ENCODE peak calls at places on chromosomes 13 and 19, in nine cellular contexts. M, S, U, J, I, Y, H, F and A are unnamed samples.

GRCh38 chr13:51004111-51004865 is 94.7 kb downstream of the RNASEH2B start:
- DNase-seq in M (no peak), S (no peak), U (no peak), J (no peak), I (no peak), Y (no peak), H (no peak), F (no peak), A (no peak)

GRCh38 chr13:30985637-30986205 is 53.3 kb downstream of the TEX26 start:
- DNase-seq in M (no peak), S (no peak), U (no peak), J (no peak), I (no peak), Y (no peak), H (no peak), F (no peak), A (no peak)

GRCh38 chr19:24060687-24061356 is 26.2 kb upstream of the ZNF254 start:
- DNase-seq in M (no peak), S (no peak), U (no peak), J (no peak), I (no peak), Y (no peak), H (no peak), F (no peak), A (no peak)

GRCh38 chr13:29474991-29475390 is 120.5 kb downstream of the SLC7A1 start:
- DNase-seq in M (no peak), S (no peak), U (no peak), J (no peak), I (no peak), Y (no peak), H (no peak), F (no peak), A (no peak)

GRCh38 chr13:36084131-36084530 is 47.1 kb downstream of the DCLK1 start:
- DNase-seq in M (no peak), S (no peak), U (no peak), J (no peak), I (no peak), Y (no peak), H (no peak), F (no peak), A (no peak)

GRCh38 chr19:4197625-4198466 is 15.4 kb downstream of the ANKRD24 start:
- DNase-seq in M (no peak), S (no peak), U (no peak), J (no peak), I (no peak), Y (no peak), H (no peak), F (no peak), A (peak)

GRCh38 chr19:57620673-57621348 is 6.8 kb downstream of the ZNF134 start:
- DNase-seq in M (no peak), S (no peak), U (no peak), J (no peak), I (no peak), Y (no peak), H (no peak), F (no peak), A (no peak)

GRCh38 chr19:45137179-45137761 is 23.5 kb downstream of the NKPD1 start:
- DNase-seq in M (no peak), S (peak), U (no peak), J (no peak), I (peak), Y (peak), H (no peak), F (no peak), A (no peak)

GRCh38 chr13:106566682-106567420 is 1.1 kb downstream of the ARGLU1 start:
- DNase-seq in M (no peak), S (peak), U (no peak), J (peak), I (peak), Y (peak), H (peak), F (no peak), A (peak)

GRCh38 chr19:2500157-2500556 is 24.2 kb downstream of the GADD45B start:
- DNase-seq in M (no peak), S (no peak), U (no peak), J (no peak), I (no peak), Y (no peak), H (no peak), F (no peak), A (no peak)

GRCh38 chr19:17405250-17406038 is at the start of gene BST2:
- DNase-seq in M (peak), S (peak), U (peak), J (peak), I (peak), Y (peak), H (no peak), F (peak), A (no peak)
- H3K27ac ChIP-seq in M (peak), S (peak), U (peak), J (peak), I (peak), Y (peak), H (peak), F (peak), A (no peak)

DNA sequence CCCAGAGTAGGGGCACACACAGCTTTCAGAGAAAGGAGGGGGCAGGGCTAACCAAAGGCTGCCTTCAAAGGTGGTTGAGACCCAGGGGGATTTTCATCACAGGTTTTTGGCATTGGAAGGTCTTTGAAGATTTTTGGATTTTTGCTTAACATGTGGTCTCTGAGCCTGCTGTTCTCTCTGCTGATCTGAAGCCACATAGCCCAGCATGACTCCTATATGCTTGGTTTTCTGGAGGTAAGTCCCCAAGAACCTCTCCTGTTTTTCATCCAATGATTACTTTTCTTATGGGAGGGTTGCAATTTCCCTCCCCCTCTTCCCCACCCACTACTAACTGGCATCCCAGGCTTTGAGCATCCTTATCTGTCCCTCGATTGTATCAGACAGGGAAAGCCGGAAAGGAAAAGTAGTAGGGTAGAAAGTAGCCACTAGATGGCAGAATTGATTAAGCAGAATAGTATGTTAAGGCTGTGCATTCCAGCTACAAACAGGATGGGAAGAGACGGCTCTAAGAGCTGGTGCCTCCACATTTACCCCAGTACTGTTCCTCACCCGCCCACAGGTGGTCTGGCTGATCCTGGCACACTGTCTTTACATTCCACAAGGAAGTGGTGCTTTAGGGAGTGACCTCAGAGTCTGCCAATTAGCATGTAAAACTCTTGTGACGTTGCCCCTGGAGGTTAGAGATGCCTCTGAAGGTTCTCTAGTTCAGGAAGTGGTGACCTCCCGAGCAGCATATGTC is 218.9 kb upstream of the EDNRB start:
- DNase-seq in M (no peak), S (no peak), U (peak), J (no peak), I (no peak), Y (no peak), H (no peak), F (no peak), A (peak)
- H3K27ac ChIP-seq in M (no peak), S (no peak), U (no peak), J (no peak), I (no peak), Y (no peak), H (no peak), F (no peak), A (no peak)

DNA sequence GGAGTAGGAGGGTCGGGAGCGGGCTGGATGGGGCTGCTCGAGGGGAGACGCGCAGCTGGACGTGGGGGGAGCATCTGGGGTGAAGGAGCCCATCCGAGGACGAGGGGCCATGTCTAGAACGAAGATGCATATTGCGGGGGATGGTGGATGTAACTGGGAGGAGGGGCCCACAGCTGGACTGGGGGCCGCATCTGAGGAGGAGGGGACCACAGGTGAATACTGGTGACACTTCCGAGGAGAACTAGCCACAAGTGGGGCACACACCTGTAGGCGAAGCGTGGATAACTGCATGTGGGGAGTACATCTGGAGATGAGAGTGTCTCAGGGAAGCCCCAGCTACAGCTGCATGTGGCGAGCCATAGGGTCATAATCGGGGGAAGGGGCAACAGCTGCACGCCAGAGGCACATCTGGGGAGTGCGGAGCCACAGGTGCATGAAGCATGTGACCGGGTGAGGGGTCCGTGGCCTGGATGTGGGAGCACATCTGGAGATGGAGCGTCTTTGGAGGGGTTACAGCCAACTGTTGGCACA is 402 bp downstream of the ZSWIM9 start:
- DNase-seq in M (no peak), S (no peak), U (no peak), J (no peak), I (no peak), Y (peak), H (no peak), F (no peak), A (no peak)
- H3K27ac ChIP-seq in M (peak), S (peak), U (peak), J (peak), I (peak), Y (no peak), H (peak), F (peak), A (peak)

GRCh38 chr13:37382156-37382555 is 216.4 kb downstream of the POSTN start:
- DNase-seq in M (no peak), S (no peak), U (no peak), J (no peak), I (no peak), Y (no peak), H (no peak), F (no peak), A (no peak)

GRCh38 chr13:37385248-37385647 is 213.3 kb downstream of the POSTN start:
- DNase-seq in M (no peak), S (no peak), U (no peak), J (no peak), I (no peak), Y (no peak), H (no peak), F (no peak), A (no peak)

GRCh38 chr13:37383066-37383465 is 215.5 kb downstream of the POSTN start:
- DNase-seq in M (no peak), S (no peak), U (no peak), J (no peak), I (no peak), Y (no peak), H (no peak), F (no peak), A (no peak)

GRCh38 chr13:37383856-37384255 is 214.7 kb downstream of the POSTN start:
- DNase-seq in M (no peak), S (no peak), U (no peak), J (no peak), I (no peak), Y (no peak), H (no peak), F (no peak), A (no peak)

DNA sequence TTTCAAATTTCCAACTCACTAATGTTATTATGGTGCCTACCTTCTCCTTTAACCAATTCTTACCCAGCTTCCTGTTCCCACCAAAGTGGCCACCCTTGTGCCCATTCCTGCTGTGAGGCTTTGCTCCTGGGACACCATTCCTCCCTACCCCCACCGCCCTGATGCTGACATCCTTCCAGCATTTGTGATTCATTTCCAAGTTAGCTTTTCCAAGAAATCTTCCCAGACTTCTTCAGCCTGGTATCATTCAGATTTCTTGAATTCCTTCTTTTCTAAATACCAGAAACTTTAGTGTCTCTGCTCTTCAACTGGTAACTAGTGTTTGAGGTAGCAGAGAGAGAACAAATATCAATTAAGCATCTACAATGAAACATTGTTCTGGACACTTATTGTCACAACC is 212.3 kb downstream of the POSTN start:
- DNase-seq in M (no peak), S (no peak), U (no peak), J (no peak), I (no peak), Y (no peak), H (no peak), F (no peak), A (no peak)
- H3K27ac ChIP-seq in M (no peak), S (no peak), U (no peak), J (no peak), I (no peak), Y (no peak), H (no peak), F (no peak), A (no peak)

DNA sequence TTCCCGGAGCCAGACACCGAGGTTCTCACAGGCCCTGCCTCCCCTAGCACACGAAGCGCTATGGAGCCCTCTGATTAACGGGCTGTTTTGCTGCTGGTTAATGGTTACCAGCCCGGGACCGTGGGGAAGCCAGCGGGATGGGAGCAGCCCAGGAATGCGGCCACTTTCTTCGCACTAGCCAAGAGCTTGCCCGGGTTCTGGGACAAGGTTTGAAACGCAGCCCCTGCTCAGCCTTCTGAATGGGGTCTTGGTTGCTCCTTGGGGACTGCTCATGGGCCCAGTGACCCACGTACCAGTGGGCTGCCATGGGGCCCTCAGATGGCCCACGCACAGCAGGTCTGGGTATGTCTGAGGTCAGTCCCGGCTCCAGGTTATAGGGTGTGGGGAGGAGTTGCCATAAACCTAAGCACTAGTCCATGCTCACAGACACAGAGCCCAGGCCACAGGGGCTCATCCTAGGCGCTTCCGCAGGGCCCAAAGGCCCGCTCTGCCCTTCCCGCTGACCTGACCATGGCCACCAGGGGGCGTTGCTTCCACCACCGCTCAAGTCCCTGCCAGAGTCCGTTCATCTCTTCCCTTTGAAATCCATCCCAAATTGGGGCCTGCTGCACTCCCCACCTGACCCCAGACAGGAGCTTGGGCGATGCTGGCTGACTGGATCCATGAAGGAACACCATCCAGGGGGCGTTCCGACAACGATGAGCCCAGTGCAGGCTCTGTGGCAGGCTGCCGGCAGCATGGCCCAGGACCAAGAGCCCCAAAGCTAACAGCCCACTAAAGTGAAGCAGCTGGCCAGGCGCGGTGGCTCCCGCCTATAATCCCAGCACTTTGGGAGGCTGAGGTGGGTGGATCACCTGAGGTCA is 31.5 kb upstream of the ISYNA1 start:
- DNase-seq in M (no peak), S (peak), U (peak), J (peak), I (peak), Y (peak), H (no peak), F (peak), A (peak)
- H3K27ac ChIP-seq in M (no peak), S (no peak), U (no peak), J (no peak), I (no peak), Y (no peak), H (no peak), F (peak), A (peak)

GRCh38 chr13:48640767-48641166 is 13.0 kb upstream of the CYSLTR2 start:
- DNase-seq in M (no peak), S (no peak), U (no peak), J (no peak), I (no peak), Y (no peak), H (no peak), F (no peak), A (no peak)

GRCh38 chr13:48644141-48644540 is 9.6 kb upstream of the CYSLTR2 start:
- DNase-seq in M (no peak), S (no peak), U (no peak), J (no peak), I (no peak), Y (no peak), H (no peak), F (no peak), A (no peak)

GRCh38 chr13:48643159-48643558 is 10.6 kb upstream of the CYSLTR2 start:
- DNase-seq in M (no peak), S (no peak), U (no peak), J (no peak), I (no peak), Y (no peak), H (no peak), F (no peak), A (no peak)

GRCh38 chr13:48642061-48642460 is 11.7 kb upstream of the CYSLTR2 start:
- DNase-seq in M (no peak), S (no peak), U (no peak), J (no peak), I (no peak), Y (no peak), H (no peak), F (no peak), A (no peak)

GRCh38 chr13:48641404-48641803 is 12.3 kb upstream of the CYSLTR2 start:
- DNase-seq in M (no peak), S (no peak), U (no peak), J (no peak), I (no peak), Y (no peak), H (no peak), F (no peak), A (no peak)
- H3K27ac ChIP-seq in M (no peak), S (no peak), U (no peak), J (no peak), I (no peak), Y (no peak), H (no peak), F (no peak), A (no peak)

GRCh38 chr19:32350492-32350891 is 5.1 kb downstream of the ZNF507 start:
- DNase-seq in M (no peak), S (no peak), U (no peak), J (no peak), I (no peak), Y (no peak), H (no peak), F (no peak), A (no peak)

GRCh38 chr19:32349724-32350475 is 4.5 kb downstream of the ZNF507 start:
- DNase-seq in M (no peak), S (no peak), U (no peak), J (no peak), I (no peak), Y (no peak), H (no peak), F (no peak), A (no peak)

GRCh38 chr19:32354345-32354744 is 8.9 kb downstream of the ZNF507 start:
- DNase-seq in M (no peak), S (no peak), U (no peak), J (no peak), I (no peak), Y (no peak), H (no peak), F (no peak), A (no peak)

GRCh38 chr19:32355309-32355708 is 9.9 kb downstream of the ZNF507 start:
- DNase-seq in M (no peak), S (no peak), U (no peak), J (no peak), I (no peak), Y (no peak), H (no peak), F (no peak), A (no peak)

GRCh38 chr19:32351807-32352630 is 6.6 kb downstream of the ZNF507 start:
- DNase-seq in M (no peak), S (no peak), U (no peak), J (no peak), I (no peak), Y (no peak), H (no peak), F (no peak), A (no peak)
- H3K27ac ChIP-seq in M (peak), S (peak), U (no peak), J (no peak), I (peak), Y (peak), H (peak), F (no peak), A (no peak)

DNA sequence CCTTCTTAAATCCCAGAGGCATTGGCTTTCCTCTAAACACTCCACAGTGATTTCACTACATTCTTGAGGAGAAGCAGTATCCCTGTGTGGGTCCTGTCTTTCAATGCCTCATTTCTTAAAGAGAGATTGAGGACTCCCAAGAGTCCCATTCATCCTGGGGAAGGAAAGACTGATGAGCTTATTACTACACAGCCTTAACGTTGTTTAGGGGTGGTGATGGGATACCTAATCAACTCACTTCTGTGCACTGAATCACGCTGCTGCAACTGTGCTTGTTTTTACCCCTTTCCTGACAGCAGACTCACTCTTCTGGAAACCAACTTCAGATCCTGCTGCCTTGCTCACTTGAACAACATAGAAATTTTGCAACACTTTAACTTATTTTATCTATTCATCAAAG is 203.1 kb downstream of the RGCC start:
- DNase-seq in M (no peak), S (no peak), U (no peak), J (no peak), I (no peak), Y (no peak), H (no peak), F (no peak), A (no peak)
- H3K27ac ChIP-seq in M (no peak), S (no peak), U (no peak), J (no peak), I (no peak), Y (no peak), H (no peak), F (no peak), A (no peak)